ENCODE peak calls at places on chromosomes 1 and 21, in seven cellular contexts. B, G, H, O, D, S and Z are unnamed samples.

GRCh38 chr1:164613176-164613575 is 54.2 kb downstream of the PBX1 start:
- DNase-seq in B (no peak), G (peak), H (peak), O (no peak), D (no peak), S (peak), Z (no peak)

GRCh38 chr1:44805311-44806024 is 1.7 kb downstream of the DYNLT4 start:
- DNase-seq in B (no peak), G (no peak), H (no peak), O (no peak), D (no peak), S (no peak), Z (peak)

GRCh38 chr1:17440074-17440826 is 773 bp upstream of the RCC2 start:
- DNase-seq in B (peak), G (no peak), H (peak), O (no peak), D (no peak), S (no peak), Z (no peak)

GRCh38 chr1:98794196-98794886 is 132.8 kb downstream of the SNX7 start:
- DNase-seq in B (peak), G (peak), H (peak), O (peak), D (peak), S (peak), Z (no peak)

GRCh38 chr1:96519851-96520281 is 201.7 kb upstream of the PTBP2 start:
- DNase-seq in B (peak), G (peak), H (no peak), O (no peak), D (no peak), S (no peak), Z (peak)

GRCh38 chr1:3003039-3003940 is 18.0 kb upstream of the ACTRT2 start:
- DNase-seq in B (no peak), G (no peak), H (no peak), O (no peak), D (no peak), S (no peak), Z (peak)

GRCh38 chr1:19809044-19809750 is 5.9 kb downstream of the RNF186 start:
- DNase-seq in B (no peak), G (no peak), H (no peak), O (no peak), D (no peak), S (no peak), Z (no peak)

GRCh38 chr21:26961704-26962103 is 5.2 kb downstream of the ADAMTS5 start:
- DNase-seq in B (no peak), G (no peak), H (no peak), O (no peak), D (no peak), S (no peak), Z (no peak)

GRCh38 chr1:23809751-23810171 is 9.2 kb upstream of the GALE start:
- DNase-seq in B (peak), G (peak), H (peak), O (peak), D (no peak), S (peak), Z (peak)

GRCh38 chr1:50357186-50357585 is 66.1 kb downstream of the DMRTA2 start:
- DNase-seq in B (no peak), G (no peak), H (no peak), O (no peak), D (no peak), S (no peak), Z (no peak)

GRCh38 chr1:25821630-25822091 is 1.9 kb downstream of the MTFR1L start:
- DNase-seq in B (no peak), G (peak), H (no peak), O (peak), D (no peak), S (no peak), Z (peak)

GRCh38 chr1:13812456-13813397 is 112.7 kb downstream of the PRDM2 start:
- DNase-seq in B (no peak), G (no peak), H (no peak), O (no peak), D (no peak), S (peak), Z (no peak)

GRCh38 chr1:41708332-41708731 is 210.4 kb downstream of the HIVEP3 start:
- DNase-seq in B (no peak), G (no peak), H (no peak), O (no peak), D (no peak), S (no peak), Z (no peak)

GRCh38 chr1:53825306-53825705 is 12.8 kb downstream of the NDC1 start:
- DNase-seq in B (no peak), G (no peak), H (no peak), O (no peak), D (no peak), S (no peak), Z (no peak)

GRCh38 chr1:45200906-45201500 is 5.4 kb downstream of the ZSWIM5 start:
- DNase-seq in B (no peak), G (peak), H (no peak), O (no peak), D (no peak), S (no peak), Z (no peak)

GRCh38 chr1:21447311-21447710 is 7.4 kb downstream of the NBPF3 start:
- DNase-seq in B (peak), G (no peak), H (no peak), O (no peak), D (peak), S (no peak), Z (no peak)

GRCh38 chr1:107141491-107142369 is 891 bp downstream of the NTNG1 start:
- DNase-seq in B (peak), G (peak), H (peak), O (peak), D (peak), S (peak), Z (peak)

GRCh38 chr1:20322825-20323612 is 32.3 kb downstream of the VWA5B1 start:
- DNase-seq in B (no peak), G (peak), H (no peak), O (peak), D (no peak), S (no peak), Z (no peak)

GRCh38 chr1:43779266-43779665 is 71.9 kb downstream of the ST3GAL3 start:
- DNase-seq in B (no peak), G (no peak), H (no peak), O (no peak), D (no peak), S (no peak), Z (no peak)

GRCh38 chr1:155062702-155063411 is 683 bp upstream of the EFNA4 start:
- DNase-seq in B (peak), G (peak), H (no peak), O (peak), D (no peak), S (no peak), Z (peak)

GRCh38 chr1:5977494-5978444 is 14.5 kb downstream of the NPHP4 start:
- DNase-seq in B (peak), G (no peak), H (no peak), O (no peak), D (no peak), S (no peak), Z (no peak)

GRCh38 chr1:165773324-165773965 is 4.8 kb upstream of the TMCO1 start:
- DNase-seq in B (peak), G (peak), H (peak), O (peak), D (no peak), S (peak), Z (no peak)

GRCh38 chr1:183349201-183349711 is 68.9 kb downstream of the NMNAT2 start:
- DNase-seq in B (no peak), G (peak), H (peak), O (peak), D (peak), S (no peak), Z (no peak)

GRCh38 chr21:39613029-39613934 is 542 bp downstream of the B3GALT5 start:
- DNase-seq in B (peak), G (peak), H (no peak), O (no peak), D (no peak), S (no peak), Z (no peak)

DNA sequence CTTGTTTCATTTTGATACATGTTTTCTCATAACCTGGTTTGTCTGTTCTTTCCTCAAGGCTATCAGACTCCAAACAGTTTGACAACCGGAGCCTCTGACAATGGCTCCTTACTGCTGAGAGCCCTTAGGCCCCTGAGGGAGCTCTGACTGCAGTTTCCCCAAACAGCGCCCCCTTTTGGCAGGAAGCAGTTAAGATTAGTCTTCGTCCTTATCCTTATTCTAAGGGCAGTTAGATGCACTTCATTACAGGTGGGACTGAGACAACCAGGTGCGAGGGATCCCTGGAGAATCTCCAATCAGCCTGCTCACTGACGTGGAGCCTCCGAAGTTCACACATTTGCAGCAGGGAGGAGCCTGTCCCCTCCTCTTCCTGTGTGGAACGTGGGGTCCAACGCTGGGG is 393.1 kb downstream of the BRINP3 start:
- DNase-seq in B (no peak), G (no peak), H (no peak), O (no peak), D (no peak), S (peak), Z (peak)
- H3K9ac ChIP-seq in B (no peak), G (no peak), H (no peak), O (no peak), D (no peak), S (no peak), Z (no peak)

DNA sequence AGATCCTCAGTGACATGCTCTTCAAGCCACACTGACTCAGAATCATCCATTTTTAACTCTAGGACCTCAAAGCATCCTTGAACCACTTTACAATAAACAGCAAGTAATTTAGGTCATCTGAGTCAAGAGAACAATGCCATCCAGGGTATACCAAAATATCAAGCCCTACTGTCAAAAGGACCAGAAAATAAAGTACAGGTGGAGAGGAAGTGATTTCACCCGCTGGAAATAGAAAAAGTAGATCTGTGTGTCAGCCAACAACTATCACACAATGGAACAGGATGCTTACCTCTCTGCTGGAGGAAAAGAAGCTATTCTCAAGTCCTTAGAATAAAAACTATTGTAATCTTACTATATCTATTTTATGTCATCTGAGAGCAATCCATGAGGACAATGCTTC is 37.0 kb downstream of the RERE start:
- DNase-seq in B (no peak), G (no peak), H (no peak), O (no peak), D (no peak), S (no peak), Z (no peak)
- H3K27ac ChIP-seq in B (no peak), G (no peak), H (no peak), O (no peak), D (no peak), S (no peak), Z (no peak)

GRCh38 chr1:210291786-210292275 is 36.9 kb upstream of the HHAT start:
- DNase-seq in B (peak), G (peak), H (no peak), O (no peak), D (peak), S (no peak), Z (no peak)

GRCh38 chr1:210291088-210291487 is 37.6 kb upstream of the HHAT start:
- DNase-seq in B (no peak), G (no peak), H (no peak), O (no peak), D (no peak), S (no peak), Z (no peak)

GRCh38 chr1:210294991-210295773 is 33.5 kb upstream of the HHAT start:
- DNase-seq in B (peak), G (peak), H (peak), O (no peak), D (no peak), S (no peak), Z (peak)

GRCh38 chr1:210293191-210293607 is 35.5 kb upstream of the HHAT start:
- DNase-seq in B (peak), G (peak), H (no peak), O (peak), D (no peak), S (no peak), Z (no peak)

GRCh38 chr1:210292276-210292851 is 36.3 kb upstream of the HHAT start:
- DNase-seq in B (peak), G (peak), H (peak), O (no peak), D (no peak), S (peak), Z (peak)
- H3K9ac ChIP-seq in B (peak), G (peak), H (no peak), O (no peak), D (peak), S (peak), Z (peak)

DNA sequence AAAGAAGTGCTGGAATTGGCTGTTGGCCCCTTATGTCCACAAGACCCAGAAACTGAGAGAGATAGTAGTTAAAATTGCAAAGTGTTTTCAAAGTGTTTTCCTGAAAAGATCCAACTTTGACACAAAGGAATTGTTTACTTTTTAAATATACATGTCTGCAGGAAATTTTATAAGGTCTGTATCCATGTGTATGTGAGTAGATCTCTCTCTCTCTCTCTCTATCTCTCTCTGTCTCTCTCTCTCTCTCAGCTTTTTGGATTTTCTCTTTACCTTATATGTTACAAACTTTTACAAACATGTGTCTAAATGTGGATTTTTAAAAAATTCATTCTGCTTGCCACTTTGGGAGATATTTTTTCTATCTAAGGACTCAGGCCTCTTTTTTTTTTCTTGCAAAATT is 358.6 kb downstream of the SIPA1L2 start:
- DNase-seq in B (no peak), G (no peak), H (no peak), O (no peak), D (no peak), S (no peak), Z (no peak)
- H3K27ac ChIP-seq in B (no peak), G (no peak), H (no peak), O (no peak), D (no peak), S (no peak), Z (no peak)

DNA sequence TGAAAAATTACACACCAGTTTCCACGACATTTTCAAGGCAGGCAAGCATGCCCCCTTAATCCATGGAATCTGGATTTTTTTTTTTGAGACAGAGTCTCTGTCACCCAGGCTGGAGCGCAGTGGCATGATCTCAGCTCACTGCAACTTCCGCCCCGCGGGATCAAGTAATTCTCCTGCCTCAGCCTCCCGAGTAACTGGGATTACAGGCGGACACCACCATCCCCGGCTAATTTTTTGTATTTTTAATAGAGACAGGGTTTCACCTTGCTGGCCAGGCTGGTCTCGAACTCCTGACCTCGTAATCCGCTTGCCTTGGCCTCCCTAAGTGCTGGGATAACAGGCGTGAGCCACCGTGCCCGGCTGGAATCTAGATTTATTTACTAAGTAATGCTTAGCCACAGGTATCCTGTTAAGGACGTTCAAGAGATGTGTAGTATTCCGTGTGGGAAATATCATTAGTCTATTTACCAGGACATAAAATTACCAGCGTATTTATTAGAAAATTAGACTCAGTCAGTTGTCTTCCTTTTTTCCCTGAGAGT is 2.5 kb downstream of the IFI44 start:
- DNase-seq in B (no peak), G (no peak), H (no peak), O (no peak), D (no peak), S (no peak), Z (no peak)
- H3K9ac ChIP-seq in B (peak), G (no peak), H (no peak), O (no peak), D (peak), S (no peak), Z (no peak)

DNA sequence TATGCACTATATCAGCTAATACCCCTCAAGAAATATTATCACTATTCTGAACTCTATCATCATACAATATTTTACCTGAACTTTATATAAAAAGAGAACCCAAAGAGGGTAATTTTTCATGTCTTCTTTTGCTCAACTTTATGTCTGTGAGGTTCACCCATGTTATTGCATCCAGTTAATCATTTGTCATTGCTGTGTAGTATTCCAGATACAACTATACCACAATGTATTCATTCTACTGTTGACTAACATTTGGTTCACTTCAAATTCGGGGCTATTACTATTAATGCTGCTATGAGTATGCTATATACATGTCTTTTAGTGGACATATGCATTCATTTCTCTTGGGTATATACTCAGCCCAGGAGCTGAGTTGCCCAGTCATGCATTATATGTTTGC is 21.0 kb upstream of the DLGAP3 start:
- DNase-seq in B (no peak), G (no peak), H (no peak), O (no peak), D (no peak), S (no peak), Z (no peak)
- H3K27ac ChIP-seq in B (no peak), G (no peak), H (no peak), O (no peak), D (no peak), S (no peak), Z (no peak)

GRCh38 chr1:203269654-203270020 is 35.7 kb upstream of the BTG2 start:
- DNase-seq in B (no peak), G (no peak), H (no peak), O (no peak), D (no peak), S (no peak), Z (no peak)

GRCh38 chr1:203272633-203273205 is 32.6 kb upstream of the BTG2 start:
- DNase-seq in B (no peak), G (no peak), H (no peak), O (no peak), D (no peak), S (no peak), Z (no peak)

GRCh38 chr1:203270448-203270847 is 34.9 kb upstream of the BTG2 start:
- DNase-seq in B (no peak), G (no peak), H (no peak), O (no peak), D (no peak), S (no peak), Z (no peak)

GRCh38 chr1:203271962-203272632 is 33.2 kb upstream of the BTG2 start:
- DNase-seq in B (no peak), G (no peak), H (no peak), O (no peak), D (no peak), S (no peak), Z (no peak)

GRCh38 chr1:203271018-203271743 is 34.1 kb upstream of the BTG2 start:
- DNase-seq in B (peak), G (peak), H (peak), O (peak), D (peak), S (peak), Z (no peak)
- H3K9ac ChIP-seq in B (peak), G (no peak), H (no peak), O (no peak), D (peak), S (no peak), Z (no peak)

GRCh38 chr1:56573311-56573710 is 6.1 kb downstream of the PLPP3 start:
- DNase-seq in B (no peak), G (no peak), H (no peak), O (no peak), D (no peak), S (no peak), Z (no peak)
- H3K27ac ChIP-seq in B (no peak), G (no peak), H (no peak), O (no peak), D (no peak), S (no peak), Z (peak)

GRCh38 chr1:151062738-151063371 is 2.7 kb downstream of the MLLT11 start:
- DNase-seq in B (peak), G (peak), H (peak), O (peak), D (no peak), S (no peak), Z (no peak)
- H3K9ac ChIP-seq in B (peak), G (no peak), H (peak), O (peak), D (no peak), S (no peak), Z (no peak)